ENCODE peak calls at places on chromosomes 2 and 18, in eight cellular contexts. A is germinal center, Y is adrenal gland, U is NCI-H446 treated with DMSO at 0.1 percent for 48 hours, K is hepatocyte, E is ELR, N is NCI-H1092, O is GM23248. H is an unnamed sample.
A peak's percentile ranks its signal among the peaks of the same experiment; 100 is the strongest.

GRCh38 chr2:237561221-237561620 is 5.2 kb upstream of the PRLH start:
- DNase-seq in E (no peak), Y (no peak), U (no peak), O (no peak), A (no peak), N (no peak), K (no peak), H (no peak)

GRCh38 chr2:136020831-136021230 is 35.4 kb upstream of the DARS1 start:
- DNase-seq in E (no peak), N (no peak), O (no peak), U (no peak), A (no peak), K (no peak), Y (no peak), H (no peak)

GRCh38 chr18:52582516-52582915 is 242.5 kb downstream of the DCC start:
- DNase-seq in K (no peak), O (no peak), N (no peak), Y (no peak), E (no peak), A (no peak), U (no peak), H (no peak)

GRCh38 chr2:169478339-169478738 is 955 bp upstream of the BBS5 start:
- DNase-seq in Y (peak; percentile 17), O (peak; percentile 63), E (peak; percentile 40), K (no peak), A (no peak), N (no peak), U (no peak), H (no peak)

GRCh38 chr2:240393831-240394410 is 41.5 kb upstream of the GPC1 start:
- DNase-seq in E (peak; percentile 41), K (no peak), U (no peak), O (peak; percentile 57), A (no peak), Y (peak; percentile 6), N (no peak), H (no peak)

GRCh38 chr2:104420420-104420819 is 433.5 kb upstream of the POU3F3 start:
- DNase-seq in O (no peak), K (no peak), Y (no peak), N (no peak), U (no peak), E (no peak), A (no peak), H (no peak)

GRCh38 chr2:216768908-216769401 is 73.6 kb upstream of the IGFBP5 start:
- DNase-seq in U (no peak), E (no peak), K (no peak), N (no peak), A (no peak), Y (no peak), O (no peak), H (no peak)

GRCh38 chr2:74763962-74764428 is 69.9 kb upstream of the HK2 start:
- DNase-seq in N (no peak), A (no peak), U (peak; percentile 70), K (no peak), E (no peak), O (no peak), Y (no peak), H (no peak)

GRCh38 chr2:212124597-212124996 is 414.0 kb downstream of the ERBB4 start:
- DNase-seq in K (peak; percentile 64), N (no peak), A (no peak), E (peak; percentile 35), U (no peak), O (peak; percentile 2), Y (no peak), H (no peak)

H was measured in lung.